ENCODE peak calls at places on chromosomes 3 and 15, in nine cellular contexts. U, B, R, L, N, W, E, P and G are unnamed samples.

GRCh38 chr15:74384566-74385441 is 17.4 kb upstream of the CYP11A1 start:
- DNase-seq in U (no peak), R (peak), N (peak), P (peak), W (peak), B (no peak), L (no peak), E (no peak), G (no peak)

GRCh38 chr3:170040283-170040907 is 2.6 kb downstream of the GPR160 start:
- DNase-seq in L (no peak), U (no peak), R (no peak), E (no peak), B (no peak), N (no peak), W (no peak), P (no peak), G (no peak)

GRCh38 chr15:66290518-66290917 is 2.9 kb upstream of the DIS3L start:
- DNase-seq in E (no peak), R (no peak), U (no peak), P (peak), W (peak), N (no peak), B (no peak), L (no peak), G (no peak)

GRCh38 chr3:160771811-160772459 is 15.9 kb downstream of the PPM1L start:
- DNase-seq in P (no peak), N (no peak), L (no peak), B (no peak), R (no peak), U (no peak), W (no peak), E (no peak), G (no peak)

GRCh38 chr15:25238716-25239470 is 199.9 kb downstream of the UBE3A start:
- DNase-seq in E (no peak), B (no peak), P (no peak), L (no peak), N (no peak), W (no peak), U (no peak), R (no peak), G (no peak)

GRCh38 chr15:99058421-99058870 is 46.4 kb upstream of the SYNM start:
- DNase-seq in W (peak), U (no peak), R (no peak), L (no peak), E (no peak), B (no peak), N (no peak), P (no peak), G (no peak)

GRCh38 chr15:65413760-65414144 is 9.0 kb downstream of the IGDCC4 start:
- DNase-seq in N (no peak), U (peak), B (no peak), W (peak), R (no peak), L (no peak), E (no peak), P (no peak), G (no peak)

GRCh38 chr15:52362497-52362896 is 66.9 kb upstream of the MYO5C start:
- DNase-seq in E (no peak), W (no peak), R (no peak), N (no peak), P (no peak), L (no peak), B (no peak), U (no peak), G (no peak)

GRCh38 chr3:63685340-63685739 is 32.9 kb downstream of the SNTN start:
- DNase-seq in L (no peak), B (no peak), U (no peak), P (no peak), E (no peak), W (no peak), N (no peak), R (no peak), G (no peak)

GRCh38 chr3:124837730-124838186 is 49.4 kb downstream of the ITGB5 start:
- DNase-seq in U (peak), W (no peak), L (peak), B (no peak), P (no peak), E (peak), R (no peak), N (peak), G (peak)

GRCh38 chr15:58257776-58258325 is 119.7 kb downstream of the AQP9 start:
- DNase-seq in U (no peak), L (no peak), N (no peak), P (no peak), W (peak), B (no peak), R (no peak), E (no peak), G (no peak)

GRCh38 chr3:129077222-129077621 is 16.6 kb downstream of the GP9 start:
- DNase-seq in L (no peak), W (no peak), R (no peak), N (no peak), B (no peak), U (no peak), E (no peak), P (no peak), G (no peak)

GRCh38 chr15:100721758-100722550 is 119.6 kb downstream of the ASB7 start:
- DNase-seq in E (peak), R (peak), P (peak), U (peak), N (peak), W (peak), L (no peak), B (no peak), G (peak)

GRCh38 chr3:150152567-150152966 is 181.9 kb upstream of the PFN2 start:
- DNase-seq in U (no peak), N (no peak), E (no peak), P (no peak), B (no peak), W (no peak), R (no peak), L (no peak), G (no peak)

GRCh38 chr15:67717776-67718175 is 107.5 kb upstream of the SKOR1 start:
- DNase-seq in U (no peak), N (no peak), R (no peak), E (no peak), B (no peak), P (no peak), W (no peak), L (no peak), G (no peak)

GRCh38 chr3:157501863-157502262 is 1.4 kb downstream of the VEPH1 start:
- DNase-seq in U (no peak), N (no peak), B (no peak), R (no peak), L (no peak), W (no peak), P (no peak), E (no peak), G (no peak)

GRCh38 chr15:63876085-63876662 is 42.4 kb upstream of the HERC1 start:
- DNase-seq in N (no peak), L (no peak), E (no peak), U (no peak), R (no peak), B (no peak), P (no peak), W (no peak), G (no peak)

GRCh38 chr15:38627684-38628277 is 63.2 kb upstream of the RASGRP1 start:
- DNase-seq in N (no peak), B (no peak), U (no peak), P (no peak), R (no peak), E (no peak), L (no peak), W (no peak), G (no peak)

GRCh38 chr15:96414875-96415274 is 84.4 kb downstream of the NR2F2 start:
- DNase-seq in P (no peak), N (no peak), E (no peak), W (no peak), U (no peak), R (no peak), L (no peak), B (no peak), G (no peak)

GRCh38 chr3:20194793-20195460 is 8.9 kb upstream of the SGO1 start:
- DNase-seq in W (no peak), B (no peak), P (no peak), L (no peak), R (no peak), E (no peak), U (no peak), N (no peak), G (no peak)

GRCh38 chr15:68699881-68700394 is 120.8 kb downstream of the ANP32A start:
- DNase-seq in P (no peak), E (no peak), U (no peak), L (no peak), B (no peak), W (no peak), R (peak), N (no peak), G (no peak)

GRCh38 chr3:182618085-182618732 is 175.1 kb upstream of the ATP11B start:
- DNase-seq in U (peak), W (peak), L (no peak), N (no peak), R (no peak), E (no peak), P (no peak), B (no peak), G (no peak)

GRCh38 chr3:107217161-107217560 is 160.1 kb upstream of the CCDC54 start:
- DNase-seq in L (no peak), U (no peak), R (no peak), B (no peak), N (no peak), W (no peak), P (no peak), E (no peak), G (peak)

GRCh38 chr3:33146791-33147445 is 33.1 kb downstream of the CRTAP start:
- DNase-seq in B (no peak), L (no peak), N (no peak), P (no peak), W (no peak), R (no peak), U (no peak), E (peak), G (peak)

GRCh38 chr3:42684632-42685362 is 540 bp upstream of the KLHL40 start:
- DNase-seq in W (no peak), P (no peak), B (no peak), E (no peak), R (no peak), L (no peak), U (no peak), N (no peak), G (no peak)

GRCh38 chr3:81726132-81726531 is 35.3 kb downstream of the GBE1 start:
- DNase-seq in N (no peak), E (no peak), P (no peak), U (no peak), B (no peak), R (no peak), L (no peak), W (no peak), G (no peak)

GRCh38 chr15:100650685-100651084 is 48.3 kb downstream of the ASB7 start:
- DNase-seq in E (no peak), W (peak), R (no peak), L (peak), B (no peak), U (no peak), N (no peak), P (no peak), G (no peak)

GRCh38 chr15:35693887-35694286 is 147.9 kb upstream of the DPH6 start:
- DNase-seq in L (no peak), W (no peak), E (no peak), P (no peak), N (no peak), U (no peak), R (no peak), B (no peak), G (no peak)

GRCh38 chr15:94287794-94288246 is 56.5 kb downstream of the MCTP2 start:
- DNase-seq in P (peak), U (no peak), R (peak), E (no peak), N (peak), B (no peak), L (no peak), W (no peak), G (no peak)

GRCh38 chr15:31177936-31178335 is 76.4 kb upstream of the TRPM1 start:
- DNase-seq in U (no peak), E (no peak), W (no peak), B (no peak), L (no peak), N (no peak), R (no peak), P (no peak), G (no peak)

GRCh38 chr15:59137566-59137965 is 32.6 kb downstream of the CCNB2 start:
- DNase-seq in N (no peak), U (no peak), E (no peak), W (no peak), B (no peak), R (no peak), L (no peak), P (peak), G (no peak)

GRCh38 chr3:14598143-14598569 is 53.4 kb upstream of the CCDC174 start:
- DNase-seq in P (peak), E (no peak), R (peak), W (no peak), L (peak), B (peak), U (no peak), N (no peak), G (peak)

GRCh38 chr15:72168131-72168825 is 29.3 kb downstream of the GRAMD2A start:
- DNase-seq in U (no peak), B (no peak), W (peak), P (no peak), N (peak), L (peak), E (no peak), R (no peak), G (no peak)

GRCh38 chr3:187870360-187871203 is 125.3 kb upstream of the BCL6 start:
- DNase-seq in U (no peak), B (no peak), R (no peak), W (no peak), L (no peak), N (no peak), E (no peak), P (peak), G (no peak)

GRCh38 chr3:198093082-198093679 is 133.2 kb downstream of the LMLN start:
- DNase-seq in W (no peak), U (no peak), B (no peak), E (no peak), R (no peak), L (no peak), P (no peak), N (no peak), G (no peak)